ENCODE peak calls at places on chromosomes 16 and 17, in six cellular contexts. Y, T, Q, R, L and B are unnamed samples.

GRCh38 chr16:79047337-79047736 is 553.2 kb downstream of the MAF start:
- DNase-seq in Y (no peak), T (no peak), Q (no peak), R (no peak), L (no peak), B (peak; percentile 7)

GRCh38 chr17:42107597-42108576 is 4.6 kb downstream of the DHX58 start:
- DNase-seq in Y (peak; percentile 32), T (peak; percentile 99), Q (peak; percentile 85), R (peak; percentile 89), L (peak; percentile 100), B (peak; percentile 70)

GRCh38 chr17:64074704-64075484 is 54.5 kb upstream of the ICAM2 start:
- DNase-seq in Y (peak; percentile 83), T (no peak), Q (no peak), R (no peak), L (no peak), B (peak; percentile 88)

GRCh38 chr16:68194263-68194662 is 41.7 kb downstream of the ESRP2 start:
- DNase-seq in Y (no peak), T (no peak), Q (no peak), R (no peak), L (no peak), B (no peak)

GRCh38 chr17:50966163-50966666 is 100.1 kb upstream of the TOB1 start:
- DNase-seq in Y (peak; percentile 69), T (no peak), Q (no peak), R (no peak), L (no peak), B (no peak)

GRCh38 chr17:48490391-48491026 is 40.3 kb downstream of the HOXB1 start:
- DNase-seq in Y (no peak), T (no peak), Q (no peak), R (no peak), L (no peak), B (no peak)

GRCh38 chr17:14557482-14557881 is 256.6 kb downstream of the HS3ST3B1 start:
- DNase-seq in Y (no peak), T (no peak), Q (no peak), R (no peak), L (no peak), B (no peak)

GRCh38 chr17:27590864-27591263 is 40.1 kb upstream of the LGALS9 start:
- DNase-seq in Y (no peak), T (no peak), Q (no peak), R (no peak), L (no peak), B (no peak)

GRCh38 chr16:78256686-78257375 is 157.4 kb downstream of the WWOX start:
- DNase-seq in Y (no peak), T (no peak), Q (no peak), R (no peak), L (no peak), B (peak; percentile 62)

GRCh38 chr17:77424585-77425344 is 284.0 kb downstream of the SEC14L1 start:
- DNase-seq in Y (peak; percentile 96), T (no peak), Q (no peak), R (no peak), L (no peak), B (peak; percentile 99)

GRCh38 chr17:40075216-40076100 is 12.7 kb downstream of the THRA start:
- DNase-seq in Y (peak; percentile 48), T (peak; percentile 90), Q (peak; percentile 84), R (peak; percentile 26), L (peak; percentile 92), B (peak; percentile 70)

GRCh38 chr17:14871921-14872320 is 393.2 kb downstream of the PMP22 start:
- DNase-seq in Y (peak; percentile 69), T (no peak), Q (no peak), R (no peak), L (no peak), B (peak; percentile 25)

GRCh38 chr16:3548445-3548844 is 28.8 kb downstream of the NLRC3 start:
- DNase-seq in Y (no peak), T (no peak), Q (no peak), R (no peak), L (no peak), B (no peak)

GRCh38 chr16:71626858-71627213 is 852 bp downstream of the MARVELD3 start:
- DNase-seq in Y (no peak), T (peak; percentile 76), Q (no peak), R (no peak), L (peak; percentile 86), B (no peak)

GRCh38 chr17:16987830-16988601 is 16.1 kb upstream of the TNFRSF13B start:
- DNase-seq in Y (peak; percentile 75), T (peak; percentile 76), Q (no peak), R (peak; percentile 33), L (no peak), B (peak; percentile 83)

GRCh38 chr17:63716426-63716825 is 16.5 kb upstream of the LIMD2 start:
- DNase-seq in Y (no peak), T (no peak), Q (no peak), R (no peak), L (no peak), B (no peak)

GRCh38 chr16:13935408-13935807 is 15.5 kb downstream of the ERCC4 start:
- DNase-seq in Y (no peak), T (peak; percentile 71), Q (peak; percentile 27), R (no peak), L (peak; percentile 91), B (no peak)

GRCh38 chr17:65115721-65116312 is 21.4 kb upstream of the RGS9 start:
- DNase-seq in Y (no peak), T (no peak), Q (no peak), R (no peak), L (no peak), B (no peak)

GRCh38 chr16:50741225-50741807 is 570 bp upstream of the CYLD start:
- DNase-seq in Y (no peak), T (no peak), Q (no peak), R (no peak), L (no peak), B (no peak)

GRCh38 chr17:6239237-6239798 is 169.1 kb downstream of the WSCD1 start:
- DNase-seq in Y (no peak), T (peak; percentile 42), Q (no peak), R (no peak), L (peak; percentile 44), B (no peak)

GRCh38 chr16:19114359-19115147 is 789 bp downstream of the ITPRIPL2 start:
- DNase-seq in Y (peak; percentile 68), T (peak; percentile 79), Q (peak; percentile 15), R (peak; percentile 17), L (peak; percentile 87), B (peak; percentile 71)

GRCh38 chr16:4319454-4319853 is 3.6 kb downstream of the GLIS2 start:
- DNase-seq in Y (no peak), T (no peak), Q (no peak), R (no peak), L (no peak), B (no peak)

GRCh38 chr16:4931381-4931780 is 5.6 kb downstream of the PPL start:
- DNase-seq in Y (no peak), T (no peak), Q (no peak), R (no peak), L (no peak), B (no peak)

GRCh38 chr16:70696368-70696767 is 10.5 kb upstream of the MTSS2 start:
- DNase-seq in Y (no peak), T (no peak), Q (no peak), R (no peak), L (no peak), B (no peak)

GRCh38 chr17:29115906-29116651 is 64.1 kb downstream of the MYO18A start:
- DNase-seq in Y (peak; percentile 55), T (peak; percentile 90), Q (no peak), R (no peak), L (peak; percentile 79), B (peak; percentile 69)

GRCh38 chr17:2362016-2362415 is 24.7 kb downstream of the SGSM2 start:
- DNase-seq in Y (no peak), T (no peak), Q (no peak), R (no peak), L (no peak), B (no peak)

GRCh38 chr16:2148714-2149629 is 547 bp downstream of the RAB26 start:
- DNase-seq in Y (no peak), T (peak; percentile 52), Q (no peak), R (no peak), L (peak; percentile 70), B (no peak)

GRCh38 chr17:65564793-65565192 is 3.3 kb upstream of the AXIN2 start:
- DNase-seq in Y (peak; percentile 40), T (no peak), Q (no peak), R (no peak), L (no peak), B (no peak)

DNA sequence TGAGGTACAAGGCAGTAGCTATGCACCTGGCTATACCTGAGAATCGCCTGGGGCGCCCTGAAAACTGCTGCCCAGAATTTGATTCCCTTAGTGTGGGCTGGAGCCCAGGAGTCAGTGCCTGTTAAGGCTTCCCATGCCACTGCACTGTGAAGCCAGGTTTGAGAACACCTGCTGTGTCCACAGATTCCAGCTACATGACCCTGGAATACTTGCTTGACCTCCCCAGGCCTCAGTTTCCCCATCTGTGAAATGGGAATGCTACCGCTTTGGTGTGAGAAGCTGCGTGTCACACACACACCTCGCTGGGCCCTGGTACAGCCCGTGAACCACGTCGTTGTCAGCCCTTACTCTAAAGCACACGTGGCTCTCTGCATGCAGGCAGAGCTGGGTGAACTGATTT is 271.0 kb downstream of the C16orf95 start:
- DNase-seq in Y (no peak), T (no peak), Q (no peak), R (no peak), L (no peak), B (no peak)
- H4K91ac ChIP-seq in Y (no peak overlapping the region), T (no peak overlapping the region), Q (no peak overlapping the region), R (no peak overlapping the region), L (no peak overlapping the region), B (no peak overlapping the region)

GRCh38 chr16:54933281-54934150 is 2.9 kb downstream of the IRX5 start:
- DNase-seq in Y (no peak), T (peak; percentile 41), Q (peak; percentile 48), R (no peak), L (peak; percentile 74), B (no peak)
- H4K91ac ChIP-seq in Y (no peak overlapping the region), T (no peak overlapping the region), Q (no peak overlapping the region), R (no peak overlapping the region), L (no peak overlapping the region), B (no peak overlapping the region)

DNA sequence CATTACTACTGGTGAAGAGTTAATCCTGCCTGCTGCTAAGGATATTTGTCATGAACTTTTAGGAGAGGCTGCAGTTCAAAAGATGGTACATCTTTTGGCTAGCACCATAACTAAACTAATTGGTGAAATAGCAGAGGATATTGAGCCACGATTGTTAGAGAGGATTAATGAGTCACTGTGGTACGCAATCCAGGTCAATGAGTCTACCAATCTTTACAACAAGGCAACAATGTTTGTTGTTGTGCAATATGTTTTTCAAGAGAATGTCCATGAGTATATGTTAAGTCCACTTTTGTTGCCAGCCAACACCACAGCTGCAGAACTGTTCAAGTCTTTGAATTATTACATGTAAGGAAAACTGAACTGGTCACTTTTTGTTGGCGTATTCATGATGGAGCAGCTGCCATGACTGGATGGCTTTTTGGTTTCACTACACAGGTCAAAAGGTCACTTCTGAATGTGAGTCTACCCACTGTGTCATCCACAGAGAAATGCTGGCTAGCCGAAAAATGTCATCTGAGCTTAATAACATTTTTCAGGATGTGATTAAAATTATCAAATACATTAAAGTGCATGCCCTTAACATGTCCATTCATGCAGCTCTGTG is 402.6 kb upstream of the KIF2B start:
- DNase-seq in Y (no peak), T (no peak), Q (no peak), R (no peak), L (no peak), B (no peak)
- H4K91ac ChIP-seq in Y (no peak overlapping the region), T (no peak overlapping the region), Q (no peak overlapping the region), R (no peak overlapping the region), L (no peak overlapping the region), B (no peak overlapping the region)

GRCh38 chr17:19757536-19758180 is 9.6 kb upstream of the ALDH3A1 start:
- DNase-seq in Y (no peak), T (peak; percentile 23), Q (no peak), R (no peak), L (no peak), B (no peak)
- H4K91ac ChIP-seq in Y (no peak overlapping the region), T (no peak overlapping the region), Q (peak overlapping the region; percentile 86), R (no peak overlapping the region), L (no peak overlapping the region), B (no peak overlapping the region)

GRCh38 chr16:123971-124370 is 14.5 kb downstream of the NPRL3 start:
- DNase-seq in Y (no peak), T (no peak), Q (no peak), R (no peak), L (no peak), B (no peak)
- H4K91ac ChIP-seq in Y (no peak overlapping the region), T (no peak overlapping the region), Q (no peak overlapping the region), R (no peak overlapping the region), L (no peak overlapping the region), B (no peak overlapping the region)